ENCODE peak calls at places on chromosomes 13 and 19, in four cellular contexts. I is endothelial cell of umbilical vein, Q is lung, C is kidney epithelial cell. N is an unnamed sample.

GRCh38 chr19:31501427-31502195 is 152.4 kb upstream of the TSHZ3 start:
- DNase-seq in I (no peak), Q (peak), C (no peak), N (no peak)

GRCh38 chr19:3665681-3666544 is 34.4 kb downstream of the PIP5K1C start:
- DNase-seq in I (peak), Q (peak), C (no peak), N (no peak)

GRCh38 chr19:40797963-40798222 is 1.1 kb upstream of the EGLN2 start:
- DNase-seq in I (no peak), Q (no peak), C (no peak), N (no peak)

GRCh38 chr13:55439450-55439849 is 1701.3 kb upstream of the PRR20A start:
- DNase-seq in I (no peak), Q (no peak), C (no peak), N (no peak)

GRCh38 chr19:46630806-46631205 is 5.2 kb downstream of the GNG8 start:
- DNase-seq in I (no peak), Q (no peak), C (no peak), N (no peak)

GRCh38 chr19:50906217-50906616 is 5.0 kb downstream of the KLK4 start:
- DNase-seq in I (no peak), Q (no peak), C (no peak), N (no peak)

GRCh38 chr13:29502391-29503008 is 93.0 kb downstream of the SLC7A1 start:
- DNase-seq in I (no peak), Q (no peak), C (no peak), N (no peak)

GRCh38 chr19:49155830-49156346 is 692 bp upstream of the HRC start:
- DNase-seq in I (no peak), Q (no peak), C (no peak), N (no peak)

GRCh38 chr19:53868091-53868891 is 608 bp downstream of the MYADM start:
- DNase-seq in I (peak), Q (peak), C (no peak), N (no peak)

GRCh38 chr13:30341815-30342570 is 34.6 kb upstream of the KATNAL1 start:
- DNase-seq in I (peak), Q (peak), C (peak), N (peak)

GRCh38 chr13:22793598-22794134 is 387.1 kb upstream of the SGCG start:
- DNase-seq in I (no peak), Q (no peak), C (peak), N (no peak)

DNA sequence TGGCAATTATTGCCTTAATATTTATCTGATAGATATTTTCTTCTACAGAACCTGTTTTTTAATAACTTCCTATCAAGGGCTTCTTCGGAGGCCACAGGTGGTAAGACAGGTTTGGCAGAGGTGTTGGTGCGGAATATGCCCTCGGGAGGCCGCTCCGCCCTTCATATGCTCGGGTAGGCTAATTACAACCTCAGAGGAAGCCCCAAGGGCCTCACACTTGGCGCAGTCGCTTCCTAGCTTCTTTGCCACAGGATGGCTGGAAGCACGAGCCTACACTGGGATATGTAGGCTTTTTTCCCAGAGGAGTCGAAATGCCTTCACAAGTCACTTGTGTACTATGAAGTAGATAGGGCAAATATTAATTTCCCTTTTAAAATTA is 68.8 kb downstream of the LMO7 start:
- DNase-seq in I (no peak), Q (peak), C (no peak), N (no peak)
- TF ChIP-seq CTCF in I (no peak), Q (no peak), C (no peak), N (no peak)

GRCh38 chr13:99429670-99430069 is 71.6 kb upstream of the TM9SF2 start:
- DNase-seq in I (no peak), Q (no peak), C (no peak), N (no peak)

GRCh38 chr13:99425485-99426341 is 75.6 kb upstream of the TM9SF2 start:
- DNase-seq in I (no peak), Q (no peak), C (no peak), N (no peak)

GRCh38 chr13:99421758-99422555 is 79.3 kb upstream of the TM9SF2 start:
- DNase-seq in I (no peak), Q (no peak), C (no peak), N (no peak)

GRCh38 chr13:99422556-99423220 is 78.6 kb upstream of the TM9SF2 start:
- DNase-seq in I (no peak), Q (no peak), C (no peak), N (no peak)

GRCh38 chr13:99426426-99426825 is 74.8 kb upstream of the TM9SF2 start:
- DNase-seq in I (no peak), Q (no peak), C (no peak), N (no peak)
- H3K4me3 ChIP-seq in I (no peak), Q (no peak), C (no peak), N (no peak)

GRCh38 chr19:39265321-39265916 is 2.8 kb upstream of the IFNL2 start:
- DNase-seq in I (no peak), Q (no peak), C (no peak), N (no peak)

GRCh38 chr19:39264306-39265290 is 3.6 kb upstream of the IFNL2 start:
- DNase-seq in I (no peak), Q (no peak), C (no peak), N (no peak)

GRCh38 chr19:39261704-39262103 is 6.5 kb upstream of the IFNL2 start:
- DNase-seq in I (no peak), Q (no peak), C (no peak), N (no peak)

GRCh38 chr19:39262496-39262895 is 5.7 kb upstream of the IFNL2 start:
- DNase-seq in I (no peak), Q (no peak), C (no peak), N (no peak)

GRCh38 chr19:39263912-39264305 is 4.3 kb upstream of the IFNL2 start:
- DNase-seq in I (no peak), Q (no peak), C (no peak), N (no peak)
- TF ChIP-seq CTCF in I (no peak), Q (no peak), C (no peak), N (no peak)

GRCh38 chr19:35060160-35060855 is 18.8 kb downstream of the HPN start:
- DNase-seq in I (no peak), Q (no peak), C (no peak), N (no peak)

GRCh38 chr19:35061583-35062373 is 20.3 kb downstream of the HPN start:
- DNase-seq in I (no peak), Q (no peak), C (no peak), N (no peak)

GRCh38 chr19:35059006-35059798 is 17.7 kb downstream of the HPN start:
- DNase-seq in I (no peak), Q (no peak), C (no peak), N (no peak)

GRCh38 chr19:35058370-35058769 is 16.8 kb downstream of the HPN start:
- DNase-seq in I (no peak), Q (no peak), C (no peak), N (no peak)

DNA sequence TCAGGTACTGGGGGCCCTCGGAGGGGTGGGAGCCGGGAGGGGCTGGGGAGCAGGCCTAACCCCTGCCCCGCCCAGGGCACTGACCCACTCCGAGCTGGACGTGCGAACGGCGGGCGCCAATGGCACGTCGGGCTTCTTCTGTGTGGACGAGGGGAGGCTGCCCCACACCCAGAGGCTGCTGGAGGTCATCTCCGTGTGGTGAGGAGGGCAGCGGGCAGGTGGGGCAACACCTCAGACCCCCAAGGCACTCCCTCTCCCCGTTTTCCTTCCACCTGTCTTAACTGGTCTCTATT is 18.2 kb downstream of the HPN start:
- DNase-seq in I (no peak), Q (no peak), C (no peak), N (no peak)
- H3K4me3 ChIP-seq in I (no peak), Q (no peak), C (no peak), N (no peak)

DNA sequence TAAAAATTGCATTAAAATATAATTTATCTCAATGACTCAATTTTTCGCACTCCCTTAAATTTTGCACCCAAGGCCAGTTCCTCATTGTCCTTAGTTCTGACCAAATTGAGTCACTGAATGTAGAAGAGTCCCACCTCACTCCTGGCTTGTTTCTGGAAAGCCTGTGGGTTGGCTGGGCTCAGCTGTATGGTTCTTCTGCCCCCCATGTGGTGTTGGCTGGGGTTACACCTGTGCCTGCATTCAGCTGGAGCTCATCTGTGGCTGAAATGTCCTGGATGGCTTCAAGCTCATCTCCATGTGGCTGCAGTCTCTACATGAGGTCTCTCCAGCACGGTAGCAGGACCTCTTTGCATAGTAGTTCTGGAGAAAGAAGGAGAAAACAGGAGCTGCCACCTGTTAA is 7.2 kb upstream of the IRGC start:
- DNase-seq in I (no peak), Q (no peak), C (no peak), N (no peak)
- TF ChIP-seq CTCF in I (no peak), Q (no peak), C (no peak), N (no peak)

GRCh38 chr13:74290324-74290773 is 156.1 kb upstream of the KLF12 start:
- DNase-seq in I (peak), Q (no peak), C (peak), N (peak)
- H3K4me3 ChIP-seq in I (no peak), Q (no peak), C (no peak), N (peak)

DNA sequence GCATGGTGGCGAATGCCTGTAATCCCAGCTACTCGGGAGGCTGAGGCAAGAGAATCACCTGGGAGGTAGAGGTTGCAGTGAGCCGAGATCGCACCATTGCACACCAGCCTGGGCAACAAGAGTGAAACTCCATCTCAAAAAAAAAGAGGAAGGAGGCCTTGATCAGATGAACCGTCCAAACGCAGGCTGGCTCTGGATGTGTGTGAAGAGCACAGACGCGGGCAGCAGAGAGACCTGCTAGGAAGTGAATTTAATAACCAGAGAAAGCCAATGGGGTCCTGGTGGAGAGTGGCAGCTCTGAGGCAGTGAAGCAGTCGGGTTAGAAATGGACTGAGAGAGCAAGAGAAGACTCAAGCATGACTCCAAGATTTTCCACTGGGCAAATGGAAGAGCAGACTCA is 136.5 kb downstream of the RNF17 start:
- DNase-seq in I (no peak), Q (no peak), C (no peak), N (no peak)
- TF ChIP-seq CTCF in I (no peak), Q (no peak), C (no peak), N (no peak)

GRCh38 chr19:6218497-6219146 is 61.2 kb downstream of the MLLT1 start:
- DNase-seq in I (peak), Q (peak), C (no peak), N (no peak)
- H3K4me3 ChIP-seq in I (no peak), Q (no peak), C (no peak), N (no peak)

N was measured in retinal pigment epithelial cell.